ENCODE peak calls at places on chromosomes 2 and 18, in four cellular contexts. F is mesenchymal stem cell, Y is H9, Q is trophoblast cell. O is an unnamed sample.

GRCh38 chr18:51751901-51752300 is 554.4 kb upstream of the MEX3C start:
- DNase-seq in F (no peak), Q (no peak), Y (no peak), O (no peak)

GRCh38 chr2:228037915-228038314 is 143.6 kb downstream of the SPHKAP start:
- DNase-seq in Y (no peak), Q (no peak), F (no peak), O (no peak)

GRCh38 chr2:170554278-170554955 is 160.7 kb upstream of the SP5 start:
- DNase-seq in Q (no peak), Y (no peak), F (no peak), O (no peak)

GRCh38 chr18:44729631-44730101 is 49.0 kb downstream of the SETBP1 start:
- DNase-seq in F (peak; percentile 97), Q (peak; percentile 89), Y (no peak), O (no peak)

GRCh38 chr2:108314586-108315296 is 26.0 kb downstream of the SULT1C2 start:
- DNase-seq in Y (no peak), Q (no peak), F (no peak), O (no peak)

GRCh38 chr2:233413529-233414272 is 59.4 kb downstream of the DGKD start:
- DNase-seq in Q (no peak), F (peak; percentile 72), Y (no peak), O (no peak)

GRCh38 chr2:200040251-200040650 is 84.9 kb downstream of the MAIP1 start:
- DNase-seq in F (peak; percentile 65), Y (no peak), Q (no peak), O (no peak)

GRCh38 chr2:218259099-218259921 is 1.5 kb upstream of the GPBAR1 start:
- DNase-seq in Q (peak; percentile 89), Y (no peak), F (peak; percentile 98), O (no peak)

GRCh38 chr2:43067254-43068052 is 159.0 kb downstream of the ZFP36L2 start:
- DNase-seq in Q (no peak), Y (no peak), F (no peak), O (no peak)

GRCh38 chr2:178997067-178997466 is 52.9 kb downstream of the CCDC141 start:
- DNase-seq in F (no peak), Q (no peak), Y (no peak), O (no peak)

GRCh38 chr2:106638609-106639008 is 151.4 kb downstream of the CD8B2 start:
- DNase-seq in F (no peak), Q (no peak), Y (no peak), O (no peak)

GRCh38 chr2:48856144-48856543 is 100.6 kb upstream of the LHCGR start:
- DNase-seq in F (no peak), Q (peak; percentile 88), Y (no peak), O (no peak)

GRCh38 chr2:48855142-48855541 is 99.6 kb upstream of the LHCGR start:
- DNase-seq in F (peak; percentile 0), Y (no peak), Q (no peak), O (no peak)

GRCh38 chr2:48856657-48857056 is 101.1 kb upstream of the LHCGR start:
- DNase-seq in Q (no peak), F (no peak), Y (no peak), O (no peak)

GRCh38 chr2:48852938-48853337 is 97.4 kb upstream of the LHCGR start:
- DNase-seq in Y (no peak), Q (peak; percentile 72), F (peak; percentile 1), O (no peak)

DNA sequence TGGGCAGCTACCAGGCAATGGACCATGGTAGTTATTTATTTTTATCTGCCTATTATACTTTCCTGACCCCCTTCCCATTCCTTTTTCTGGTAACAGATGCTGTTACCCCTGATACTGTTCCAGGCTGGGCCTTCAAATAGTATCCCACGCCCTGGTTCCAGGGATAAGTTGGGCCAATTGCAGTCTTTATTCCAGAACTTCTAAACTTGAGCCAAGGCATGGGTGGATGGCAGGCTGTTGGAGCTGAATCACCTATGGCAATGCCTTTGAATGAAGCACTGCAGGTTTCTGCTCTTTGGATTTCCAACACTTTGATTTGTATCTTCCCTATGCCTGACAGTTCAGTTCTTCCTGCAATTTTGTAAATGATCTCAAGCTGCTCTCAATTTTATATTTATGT is 99.2 kb upstream of the LHCGR start:
- DNase-seq in Y (no peak), Q (peak; percentile 40), F (no peak), O (no peak)
- H4K91ac ChIP-seq in Y (no peak overlapping the region), Q (no peak overlapping the region), F (no peak overlapping the region), O (no peak overlapping the region)

DNA sequence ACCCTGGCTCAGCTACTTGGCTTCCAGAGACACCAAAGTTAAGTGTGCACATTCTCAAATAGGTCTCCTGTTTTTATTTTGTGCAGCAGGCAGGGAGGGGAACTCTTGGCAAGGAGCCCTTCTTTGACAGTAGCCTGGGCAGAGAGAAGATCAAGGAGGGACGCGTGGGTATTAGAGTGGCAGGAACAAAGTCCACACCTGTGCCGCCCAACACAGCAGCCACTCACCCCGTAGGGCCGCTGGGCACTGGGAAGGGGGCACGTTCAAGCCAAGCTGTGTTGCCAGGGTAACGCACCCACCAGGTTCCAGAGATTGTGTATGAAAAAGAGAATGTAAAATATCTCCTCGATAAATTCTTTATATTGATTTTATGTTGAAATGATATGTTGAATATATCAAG is 229.3 kb upstream of the AGAP1 start:
- DNase-seq in Y (no peak), F (no peak), Q (no peak), O (no peak)
- H2AK5ac ChIP-seq in Y (no peak overlapping the region), F (no peak overlapping the region), Q (no peak overlapping the region), O (no peak overlapping the region)

GRCh38 chr2:226659416-226659815 is 140.2 kb downstream of the IRS1 start:
- DNase-seq in Y (no peak), Q (no peak), F (no peak), O (no peak)
- H3K4me2 ChIP-seq in Y (no peak overlapping the region), Q (no peak overlapping the region), F (no peak overlapping the region), O (no peak overlapping the region)

GRCh38 chr2:55859875-55860274 is 63.7 kb downstream of the EFEMP1 start:
- DNase-seq in F (no peak), Y (no peak), Q (peak; percentile 79), O (no peak)
- H4K91ac ChIP-seq in F (no peak overlapping the region), Y (no peak overlapping the region), Q (no peak overlapping the region), O (no peak overlapping the region)

GRCh38 chr2:48250943-48251342 is 279.0 kb upstream of the STON1 start:
- DNase-seq in F (peak; percentile 47), Q (no peak), Y (no peak), O (no peak)

GRCh38 chr2:48249093-48249492 is 280.9 kb upstream of the STON1 start:
- DNase-seq in Y (no peak), Q (no peak), F (peak; percentile 68), O (no peak)

GRCh38 chr2:48248251-48248933 is 281.6 kb upstream of the STON1 start:
- DNase-seq in F (peak; percentile 94), Q (peak; percentile 62), Y (peak; percentile 36), O (no peak)

GRCh38 chr2:48250474-48250844 is 279.5 kb upstream of the STON1 start:
- DNase-seq in Q (no peak), Y (no peak), F (no peak), O (no peak)

DNA sequence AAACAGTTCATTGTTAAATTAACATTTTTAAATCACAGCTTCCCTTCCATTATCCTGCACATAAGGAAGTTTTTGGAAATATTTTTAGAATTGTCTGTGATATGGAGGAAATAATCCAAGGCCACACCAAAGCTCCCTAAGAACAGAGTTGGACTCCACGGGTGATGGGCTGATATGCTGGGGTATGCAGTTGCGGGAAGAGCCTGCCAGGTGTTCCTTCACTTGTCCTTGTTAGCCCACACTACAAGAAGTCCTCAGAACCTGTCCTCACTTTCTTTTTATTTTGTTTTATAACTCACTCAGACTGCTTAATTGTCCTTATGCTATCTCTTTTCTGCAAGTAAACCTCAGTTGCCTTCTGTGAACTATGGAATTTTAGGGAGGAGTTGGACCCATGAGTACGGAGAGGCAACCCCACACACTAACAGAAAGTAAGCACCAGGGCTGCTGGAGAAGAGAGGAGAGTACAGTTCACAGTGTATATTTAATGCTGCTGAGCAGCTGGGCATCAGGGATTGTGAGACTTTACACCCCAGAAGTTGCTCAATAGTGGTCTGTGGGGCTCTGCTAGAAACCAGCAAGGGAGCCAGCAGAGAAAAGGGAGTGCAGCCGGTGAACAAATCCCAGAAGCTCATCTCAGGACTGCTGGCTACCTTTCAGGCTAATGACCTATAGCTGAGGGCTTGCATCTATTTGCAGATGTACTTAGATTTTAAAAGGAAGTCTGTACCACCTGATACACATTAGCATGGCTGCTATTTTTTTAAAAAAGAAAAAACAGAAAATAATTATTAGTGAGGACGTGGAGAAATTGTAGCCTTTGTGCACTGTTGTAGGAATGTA is 280.1 kb upstream of the STON1 start:
- DNase-seq in F (peak; percentile 73), Q (no peak), Y (no peak), O (no peak)
- H2AK5ac ChIP-seq in F (no peak overlapping the region), Q (no peak overlapping the region), Y (no peak overlapping the region), O (no peak overlapping the region)

DNA sequence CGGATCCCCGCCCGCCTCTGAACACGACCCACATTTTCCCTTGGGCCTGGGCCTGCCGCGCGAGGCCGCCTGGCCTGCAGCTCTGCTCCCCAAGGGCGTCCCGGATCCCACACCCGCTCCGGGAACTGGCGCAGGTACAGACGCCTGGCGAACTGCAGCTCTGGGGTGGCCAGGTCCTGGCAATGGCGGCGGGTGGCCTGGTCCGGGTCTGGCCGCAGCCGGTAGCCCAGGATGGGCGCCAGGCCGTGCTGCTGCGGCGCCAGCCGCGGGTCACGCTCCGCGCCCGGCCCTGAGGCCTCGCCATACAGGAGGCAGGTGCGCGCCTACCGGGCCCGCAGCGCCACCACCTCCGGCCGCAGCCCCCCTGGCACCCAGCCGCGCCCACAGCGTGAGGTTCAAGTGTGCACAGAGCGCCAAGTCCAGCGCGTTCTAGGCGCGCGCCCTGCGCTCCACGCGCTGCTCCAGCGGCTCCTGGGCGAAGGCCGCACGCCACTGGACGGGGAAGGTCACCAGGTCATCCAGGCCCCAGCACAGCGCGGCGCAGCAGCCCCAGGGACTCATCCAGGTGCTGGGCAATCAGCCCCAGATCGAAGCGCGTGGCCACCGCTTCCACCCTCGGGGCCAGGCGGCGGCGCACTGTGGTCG is 9.5 kb downstream of the AQP12A start:
- DNase-seq in Y (no peak), Q (no peak), F (no peak), O (no peak)
- H3K4me2 ChIP-seq in Y (no peak overlapping the region), Q (no peak overlapping the region), F (no peak overlapping the region), O (no peak overlapping the region)

GRCh38 chr2:237408280-237408679 is 5.7 kb downstream of the COL6A3 start:
- DNase-seq in F (no peak), Y (no peak), Q (no peak), O (no peak)
- H4K91ac ChIP-seq in F (no peak overlapping the region), Y (no peak overlapping the region), Q (peak overlapping the region; percentile 85), O (no peak overlapping the region)

DNA sequence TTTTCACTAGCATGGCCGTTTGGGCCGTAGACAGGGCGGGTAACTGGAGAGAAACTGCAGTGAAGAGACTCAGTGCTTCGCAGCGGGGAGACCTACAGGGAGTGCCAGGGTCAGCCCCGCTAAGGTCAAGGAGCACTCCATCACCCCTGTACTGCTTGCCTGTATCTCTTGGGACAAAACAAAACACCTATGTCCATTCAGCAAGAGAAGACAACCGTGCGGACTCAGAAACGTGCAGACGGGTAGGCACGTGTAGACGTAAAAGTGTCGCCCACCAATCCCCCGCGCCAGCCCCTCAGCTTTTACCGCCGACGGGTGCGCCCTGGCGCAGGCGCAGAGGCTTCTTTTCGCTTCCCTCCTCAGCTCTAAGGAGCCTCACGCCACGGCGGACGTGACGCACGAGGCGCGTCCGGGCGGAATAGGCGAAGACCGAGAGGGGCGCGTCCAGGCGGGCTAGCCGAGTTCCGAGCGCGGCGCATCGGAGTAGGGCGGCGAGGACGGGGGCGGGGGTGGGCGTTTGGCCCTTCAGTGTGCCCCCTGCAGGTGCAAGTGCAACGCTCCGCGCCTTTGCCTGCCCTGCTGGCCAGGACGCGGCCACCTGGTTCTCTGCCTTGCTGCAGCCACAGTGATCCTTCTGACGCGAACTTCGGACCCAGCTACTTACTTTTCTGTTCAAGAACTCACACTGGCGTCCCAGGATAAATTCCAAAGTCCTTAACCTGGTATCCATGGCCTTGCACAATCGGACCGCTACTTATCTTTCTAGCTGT is 3.3 kb upstream of the SOS1 start:
- DNase-seq in F (peak; percentile 96), Q (peak; percentile 96), Y (peak; percentile 99), O (peak; percentile 97)
- H2AK5ac ChIP-seq in F (peak overlapping the region; percentile 92), Q (peak overlapping the region; percentile 4), Y (no peak overlapping the region), O (peak overlapping the region; percentile 56)